ENCODE peak calls at places on chromosomes 1 and 21, in eight cellular contexts. N is HepG2, J is A549, Z is K562, O is HCT116, X is GM23338, L is GM12878, C is HL-60. P is an unnamed sample.
A peak's percentile ranks its signal among the peaks of the same experiment; 100 is the strongest.

GRCh38 chr1:200888349-200888838 is 6.3 kb upstream of the INAVA start:
- DNase-seq in N (peak; percentile 67), J (no peak), Z (no peak), O (no peak), X (peak; percentile 33), L (peak; percentile 85), C (peak; percentile 90), P (no peak)

GRCh38 chr1:96808186-96808585 is 86.6 kb downstream of the PTBP2 start:
- DNase-seq in N (no peak), J (no peak), Z (no peak), O (no peak), X (no peak), L (no peak), C (peak; percentile 1), P (no peak)

GRCh38 chr1:14498839-14499238 is 99.6 kb upstream of the KAZN start:
- DNase-seq in N (no peak), J (no peak), Z (no peak), O (no peak), X (no peak), L (no peak), C (no peak), P (no peak)

GRCh38 chr1:201250326-201251011 is 32.8 kb upstream of the PKP1 start:
- DNase-seq in N (no peak), J (no peak), Z (no peak), O (no peak), X (no peak), L (no peak), C (no peak), P (no peak)

GRCh38 chr1:108734176-108734865 is 12.2 kb upstream of the STXBP3 start:
- DNase-seq in N (no peak), J (no peak), Z (no peak), O (no peak), X (no peak), L (no peak), C (no peak), P (no peak)

GRCh38 chr1:173997796-173998195 is 24.4 kb downstream of the RC3H1 start:
- DNase-seq in N (no peak), J (no peak), Z (no peak), O (no peak), X (no peak), L (no peak), C (no peak), P (no peak)

GRCh38 chr1:246680180-246680579 is 44.0 kb upstream of the SCCPDH start:
- DNase-seq in N (no peak), J (no peak), Z (no peak), O (no peak), X (no peak), L (no peak), C (no peak), P (no peak)

GRCh38 chr1:19185976-19186375 is 24.1 kb downstream of the UBR4 start:
- DNase-seq in N (no peak), J (no peak), Z (no peak), O (no peak), X (no peak), L (no peak), C (no peak), P (no peak)

GRCh38 chr1:235648954-235649721 is 446 bp downstream of the GNG4 start:
- DNase-seq in N (peak; percentile 37), J (no peak), Z (no peak), O (no peak), X (peak; percentile 92), L (no peak), C (peak; percentile 68), P (no peak)

GRCh38 chr1:226912587-226913176 is 27.4 kb upstream of the COQ8A start:
- DNase-seq in N (peak; percentile 76), J (peak; percentile 28), Z (peak; percentile 81), O (no peak), X (peak; percentile 92), L (peak; percentile 19), C (peak; percentile 67), P (peak; percentile 12)

GRCh38 chr1:208218237-208219097 is 25.7 kb downstream of the PLXNA2 start:
- DNase-seq in N (no peak), J (no peak), Z (no peak), O (no peak), X (no peak), L (no peak), C (no peak), P (no peak)

GRCh38 chr1:63190171-63190570 is 132.2 kb upstream of the FOXD3 start:
- DNase-seq in N (no peak), J (no peak), Z (no peak), O (no peak), X (no peak), L (no peak), C (no peak), P (no peak)

GRCh38 chr21:39556176-39556575 is 56.6 kb upstream of the B3GALT5 start:
- DNase-seq in N (no peak), J (no peak), Z (no peak), O (no peak), X (peak; percentile 73), L (no peak), C (no peak), P (no peak)

GRCh38 chr1:56922507-56922906 is 43.3 kb downstream of the C8B start:
- DNase-seq in N (peak; percentile 28), J (no peak), Z (no peak), O (no peak), X (no peak), L (no peak), C (no peak), P (no peak)

GRCh38 chr1:232629250-232630046 is 485 bp downstream of the SIPA1L2 start:
- DNase-seq in N (no peak), J (peak; percentile 25), Z (no peak), O (no peak), X (peak; percentile 67), L (no peak), C (no peak), P (no peak)

GRCh38 chr1:83999316-83999819 is 436 bp upstream of the TTLL7 start:
- DNase-seq in N (peak; percentile 13), J (peak; percentile 53), Z (peak; percentile 82), O (peak; percentile 80), X (peak; percentile 88), L (no peak), C (peak; percentile 43), P (peak; percentile 65)

GRCh38 chr1:156378557-156378956 is 9.5 kb downstream of the RHBG start:
- DNase-seq in N (no peak), J (no peak), Z (no peak), O (no peak), X (no peak), L (no peak), C (no peak), P (no peak)

GRCh38 chr1:232450626-232451025 is 179.3 kb downstream of the SIPA1L2 start:
- DNase-seq in N (no peak), J (no peak), Z (no peak), O (no peak), X (no peak), L (no peak), C (no peak), P (no peak)

GRCh38 chr21:14737922-14738321 is 191.8 kb upstream of the SAMSN1 start:
- DNase-seq in N (peak; percentile 70), J (peak; percentile 1), Z (no peak), O (peak; percentile 37), X (peak; percentile 76), L (no peak), C (peak; percentile 75), P (no peak)
- TF ChIP-seq REST in N (no peak), J (no peak), Z (no peak), O (no peak), X (no peak), L (no peak), C (no peak), P (no peak)

DNA sequence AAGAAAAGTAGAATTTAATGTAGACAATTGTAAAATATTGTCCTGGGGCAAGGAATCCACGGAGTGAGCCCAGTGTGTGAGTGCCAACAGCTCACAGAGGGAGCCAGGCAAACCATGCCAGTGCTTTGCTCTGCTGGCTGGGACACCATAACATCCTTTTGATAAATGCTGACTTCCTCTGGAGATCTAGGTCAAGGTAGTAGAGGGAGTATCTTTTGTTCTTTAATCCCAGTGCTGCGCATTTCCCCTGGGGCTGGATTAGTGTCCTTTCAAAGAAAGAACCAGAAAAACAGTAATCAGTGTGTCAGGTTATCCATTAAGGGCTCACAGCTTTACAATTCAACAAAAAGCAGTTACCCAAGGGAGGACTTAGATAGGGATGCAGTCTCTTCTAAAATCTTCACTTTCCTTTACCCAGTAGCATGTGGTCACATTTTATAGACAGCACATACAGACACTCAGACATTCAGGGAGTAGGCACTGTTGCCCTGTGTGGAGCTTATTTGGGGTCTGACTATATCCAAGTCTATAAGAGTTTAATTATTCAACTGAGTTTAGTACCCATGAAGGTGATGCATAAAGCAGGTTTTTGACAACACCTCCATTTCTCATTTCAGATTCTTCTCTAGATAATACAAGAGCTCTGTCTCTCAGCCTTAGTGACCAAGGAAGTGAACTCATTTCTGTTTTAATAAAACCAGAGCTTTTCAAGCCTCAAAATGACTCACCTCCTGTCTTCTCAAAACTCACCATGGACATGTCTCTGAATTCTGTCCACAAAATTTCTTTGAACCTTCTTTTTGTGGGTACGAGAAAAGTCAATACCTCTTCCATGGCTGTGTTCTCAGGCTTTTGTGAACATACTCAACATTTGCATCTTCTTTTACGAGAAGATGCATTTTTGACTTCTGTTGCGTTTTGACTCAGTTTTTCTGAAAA is 215.3 kb downstream of the BRINP2 start:
- DNase-seq in N (no peak), J (no peak), Z (no peak), O (no peak), X (no peak), L (peak; percentile 2), C (no peak), P (no peak)
- TF ChIP-seq REST in N (no peak), J (no peak), Z (no peak), O (no peak), X (no peak), L (no peak), C (no peak), P (no peak)

GRCh38 chr21:45547211-45547900 is 5.1 kb upstream of the SLC19A1 start:
- DNase-seq in N (no peak), J (no peak), Z (no peak), O (no peak), X (no peak), L (no peak), C (no peak), P (no peak)

GRCh38 chr21:45544449-45545235 is 2.4 kb upstream of the SLC19A1 start:
- DNase-seq in N (no peak), J (no peak), Z (no peak), O (no peak), X (no peak), L (no peak), C (no peak), P (no peak)

GRCh38 chr21:45546636-45547203 is 4.5 kb upstream of the SLC19A1 start:
- DNase-seq in N (no peak), J (no peak), Z (no peak), O (no peak), X (no peak), L (no peak), C (no peak), P (no peak)

GRCh38 chr21:45545236-45545570 is 3.0 kb upstream of the SLC19A1 start:
- DNase-seq in N (no peak), J (no peak), Z (no peak), O (no peak), X (no peak), L (no peak), C (no peak), P (no peak)

GRCh38 chr21:45545691-45546531 is 3.7 kb upstream of the SLC19A1 start:
- DNase-seq in N (no peak), J (no peak), Z (no peak), O (no peak), X (no peak), L (no peak), C (no peak), P (no peak)
- TF ChIP-seq REST in N (no peak), J (no peak), Z (no peak), O (no peak), X (no peak), L (no peak), C (no peak), P (no peak)

GRCh38 chr1:119286587-119287181 is 81.9 kb upstream of the HAO2 start:
- DNase-seq in N (peak; percentile 73), J (peak; percentile 4), Z (peak; percentile 66), O (peak; percentile 31), X (peak; percentile 90), L (no peak), C (peak; percentile 22), P (no peak)
- TF ChIP-seq REST in N (no peak), J (no peak), Z (no peak), O (no peak), X (no peak), L (no peak), C (no peak), P (no peak)

P was measured in Panc1.